ENCODE peak calls at places on chromosomes 2 and 18, in four cellular contexts. T, X, Z and F are unnamed samples.

GRCh38 chr2:96315400-96316071 is 9.6 kb upstream of the ITPRIPL1 start:
- DNase-seq in X (peak; percentile 28), T (no peak), Z (no peak), F (no peak)

GRCh38 chr18:2390158-2390557 is 181.1 kb downstream of the METTL4 start:
- DNase-seq in T (no peak), X (no peak), Z (no peak), F (no peak)

GRCh38 chr18:26553943-26554342 is 5.6 kb upstream of the KCTD1 start:
- DNase-seq in Z (no peak), T (no peak), X (no peak), F (no peak)

GRCh38 chr18:13461936-13462335 is 243.4 kb downstream of the LDLRAD4 start:
- DNase-seq in X (no peak), Z (no peak), T (no peak), F (no peak)

GRCh38 chr2:55357907-55358306 is 61.7 kb downstream of the CCDC88A start:
- DNase-seq in T (no peak), Z (peak; percentile 38), X (no peak), F (no peak)

GRCh38 chr2:207833265-207833751 is 63.6 kb upstream of the FZD5 start:
- DNase-seq in X (peak; percentile 48), T (no peak), Z (no peak), F (no peak)

GRCh38 chr18:13370995-13371625 is 152.6 kb downstream of the LDLRAD4 start:
- DNase-seq in Z (no peak), X (no peak), T (no peak), F (no peak)

GRCh38 chr18:2897448-2898052 is 50.7 kb downstream of the EMILIN2 start:
- DNase-seq in T (no peak), Z (no peak), X (no peak), F (no peak)

GRCh38 chr2:27071990-27072830 is 756 bp upstream of the OST4 start:
- DNase-seq in X (no peak), Z (no peak), T (peak; percentile 57), F (no peak)

GRCh38 chr2:77977486-77978063 is 455.4 kb upstream of the LRRTM4 start:
- DNase-seq in X (no peak), Z (no peak), T (no peak), F (no peak)

GRCh38 chr2:223047260-223047761 is 4.7 kb upstream of the KCNE4 start:
- DNase-seq in T (no peak), X (no peak), Z (peak; percentile 97), F (no peak)

GRCh38 chr2:30235859-30236535 is 4.7 kb downstream of the LBH start:
- DNase-seq in X (no peak), T (no peak), Z (no peak), F (no peak)

GRCh38 chr2:181892795-181893435 is 1.4 kb downstream of the ITPRID2 start:
- DNase-seq in Z (peak; percentile 28), X (peak; percentile 67), T (no peak), F (no peak)

GRCh38 chr2:150587547-150588209 is 100.2 kb upstream of the RND3 start:
- DNase-seq in X (no peak), T (no peak), Z (no peak), F (no peak)

GRCh38 chr18:36828630-36829361 is at the start of the genes KIAA1328 and TPGS2:
- DNase-seq in T (peak; percentile 83), X (peak; percentile 65), Z (no peak), F (peak; percentile 72)

GRCh38 chr2:58156780-58157179 is 84.3 kb downstream of the FANCL start:
- DNase-seq in X (peak; percentile 43), T (no peak), Z (peak; percentile 44), F (no peak)

GRCh38 chr2:46164581-46165301 is 132.5 kb upstream of the EPAS1 start:
- DNase-seq in T (no peak), X (peak; percentile 99), Z (peak; percentile 89), F (no peak)

GRCh38 chr2:144553379-144553778 is 33.5 kb upstream of the ZEB2 start:
- DNase-seq in X (peak; percentile 92), T (no peak), Z (peak; percentile 91), F (no peak)

GRCh38 chr18:26685438-26686173 is 137.3 kb upstream of the KCTD1 start:
- DNase-seq in T (peak; percentile 15), X (no peak), Z (no peak), F (peak; percentile 43)

GRCh38 chr2:217090024-217090473 is 230.2 kb upstream of the TNP1 start:
- DNase-seq in Z (no peak), X (no peak), T (no peak), F (no peak)

GRCh38 chr2:95274291-95275150 is at the start of gene PROM2:
- DNase-seq in Z (no peak), T (peak; percentile 76), X (peak; percentile 90), F (no peak)

GRCh38 chr18:80249217-80250093 is 2.1 kb upstream of the PARD6G start:
- DNase-seq in T (no peak), X (peak; percentile 67), Z (no peak), F (no peak)

GRCh38 chr18:31581498-31582197 is 10.0 kb upstream of the TTR start:
- DNase-seq in Z (no peak), T (no peak), X (peak; percentile 7), F (no peak)

GRCh38 chr2:158753561-158754302 is 41.4 kb upstream of the DAPL1 start:
- DNase-seq in X (peak; percentile 73), T (peak; percentile 22), Z (peak; percentile 12), F (peak; percentile 45)

GRCh38 chr2:5727242-5727641 is 35.1 kb downstream of the SOX11 start:
- DNase-seq in Z (no peak), T (no peak), X (no peak), F (no peak)

GRCh38 chr2:173568054-173568453 is 213.4 kb downstream of the CDCA7 start:
- DNase-seq in Z (no peak), T (peak; percentile 70), X (peak; percentile 56), F (peak; percentile 26)

GRCh38 chr2:44771510-44771909 is 170.0 kb upstream of the SIX3 start:
- DNase-seq in Z (no peak), X (no peak), T (no peak), F (no peak)

GRCh38 chr2:44772131-44772530 is 169.4 kb upstream of the SIX3 start:
- DNase-seq in Z (no peak), X (no peak), T (no peak), F (no peak)

GRCh38 chr2:44769349-44770005 is 172.0 kb upstream of the SIX3 start:
- DNase-seq in X (no peak), T (no peak), Z (no peak), F (no peak)

GRCh38 chr2:44768438-44769236 is 172.9 kb upstream of the SIX3 start:
- DNase-seq in T (peak; percentile 46), X (no peak), Z (no peak), F (no peak)

DNA sequence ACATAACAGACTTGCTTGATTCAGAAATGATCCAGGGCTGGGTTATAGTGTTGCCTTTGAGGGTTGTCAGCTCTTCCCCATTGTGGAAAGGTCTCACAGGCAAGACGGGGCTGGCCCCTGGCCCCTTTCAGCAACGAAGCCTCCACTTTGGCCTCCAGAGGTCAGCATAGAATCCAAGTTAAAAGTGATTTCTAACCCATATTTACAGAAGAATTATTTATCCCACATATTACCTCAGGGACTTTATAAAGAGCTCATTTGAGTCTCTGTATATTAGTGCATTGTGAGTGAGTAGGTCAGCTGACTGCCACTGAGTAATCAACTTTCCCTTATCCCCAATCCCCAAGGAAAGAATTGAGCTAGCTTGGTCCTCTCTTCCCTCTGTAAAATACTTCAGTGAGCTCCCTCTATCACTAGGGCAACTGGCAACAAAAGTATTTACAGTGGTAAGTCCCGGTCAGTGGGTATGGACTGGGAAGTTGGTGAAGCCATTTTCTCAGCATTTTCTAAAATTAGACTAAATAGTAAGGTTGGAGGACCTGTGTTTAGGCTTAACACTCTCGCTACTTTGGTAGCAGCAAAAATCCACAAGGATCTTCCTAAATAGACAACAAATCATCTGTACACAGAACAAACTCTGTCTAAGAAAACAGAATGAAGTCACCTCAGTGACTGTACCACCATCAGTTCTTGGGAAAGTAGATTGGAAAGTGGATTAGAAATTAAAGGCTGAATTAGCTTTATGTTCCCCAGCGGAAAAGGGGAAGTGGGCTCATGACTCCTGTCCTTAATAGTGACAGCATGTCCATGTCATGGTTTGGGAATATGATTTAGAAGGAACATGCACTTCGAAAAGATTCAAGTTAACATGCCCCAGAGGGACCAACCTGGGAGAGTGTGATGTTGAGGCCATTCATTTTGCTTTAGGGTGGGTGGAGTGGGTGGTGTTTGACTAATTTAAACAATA is 171.0 kb upstream of the SIX3 start:
- DNase-seq in X (peak; percentile 20), T (peak; percentile 38), Z (no peak), F (no peak)
- TF ChIP-seq CTCF in X (peak; percentile 41), T (no peak), Z (no peak), F (no peak)

DNA sequence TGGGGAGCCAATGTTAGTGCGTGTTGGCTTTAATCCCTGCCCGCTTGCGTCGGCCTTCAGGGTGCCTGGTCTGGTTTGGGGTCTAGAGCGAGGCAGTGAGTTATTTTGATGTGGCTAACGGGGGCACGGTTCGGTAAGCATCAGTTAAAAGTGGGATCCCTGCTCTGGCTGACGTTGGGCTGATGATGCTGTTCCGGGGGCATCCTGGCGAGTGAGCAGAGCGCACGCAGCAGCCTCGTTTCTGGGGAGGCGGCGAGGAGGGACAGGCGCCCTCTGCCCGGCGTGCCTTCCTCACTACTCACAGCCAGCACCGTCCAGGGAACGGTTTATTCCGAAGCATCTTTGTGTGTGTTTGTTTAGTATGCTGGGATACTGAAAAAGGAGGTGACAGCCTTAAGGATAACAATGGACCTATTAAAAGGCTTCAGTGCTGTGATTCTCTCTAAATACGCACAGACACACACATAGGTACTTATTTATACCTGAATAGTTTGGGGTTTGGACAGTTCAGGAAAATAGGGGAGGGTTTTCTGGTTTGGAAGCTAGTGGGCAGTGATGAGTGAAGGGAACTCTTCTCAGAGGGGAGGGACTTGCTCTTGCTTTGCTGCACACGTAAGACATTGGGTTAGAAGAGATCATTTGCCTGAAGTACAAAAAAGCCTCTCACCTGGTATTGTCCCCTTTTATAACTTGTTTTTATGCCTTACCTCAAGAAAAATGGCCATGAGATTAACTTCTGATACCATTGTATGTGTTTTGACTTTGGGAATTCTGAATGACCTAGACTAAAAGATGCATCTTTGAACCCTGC is 2.1 kb downstream of the CRIM1 start:
- DNase-seq in X (peak; percentile 78), Z (no peak), T (peak; percentile 55), F (peak; percentile 23)
- TF ChIP-seq CTCF in X (peak; percentile 52), Z (peak; percentile 36), T (no peak), F (peak; percentile 54)

GRCh38 chr18:45441110-45441842 is 174.0 kb upstream of the SLC14A2 start:
- DNase-seq in Z (no peak), T (no peak), X (peak; percentile 46), F (no peak)
- TF ChIP-seq CTCF in Z (peak; percentile 14), T (no peak), X (peak; percentile 59), F (peak; percentile 55)

DNA sequence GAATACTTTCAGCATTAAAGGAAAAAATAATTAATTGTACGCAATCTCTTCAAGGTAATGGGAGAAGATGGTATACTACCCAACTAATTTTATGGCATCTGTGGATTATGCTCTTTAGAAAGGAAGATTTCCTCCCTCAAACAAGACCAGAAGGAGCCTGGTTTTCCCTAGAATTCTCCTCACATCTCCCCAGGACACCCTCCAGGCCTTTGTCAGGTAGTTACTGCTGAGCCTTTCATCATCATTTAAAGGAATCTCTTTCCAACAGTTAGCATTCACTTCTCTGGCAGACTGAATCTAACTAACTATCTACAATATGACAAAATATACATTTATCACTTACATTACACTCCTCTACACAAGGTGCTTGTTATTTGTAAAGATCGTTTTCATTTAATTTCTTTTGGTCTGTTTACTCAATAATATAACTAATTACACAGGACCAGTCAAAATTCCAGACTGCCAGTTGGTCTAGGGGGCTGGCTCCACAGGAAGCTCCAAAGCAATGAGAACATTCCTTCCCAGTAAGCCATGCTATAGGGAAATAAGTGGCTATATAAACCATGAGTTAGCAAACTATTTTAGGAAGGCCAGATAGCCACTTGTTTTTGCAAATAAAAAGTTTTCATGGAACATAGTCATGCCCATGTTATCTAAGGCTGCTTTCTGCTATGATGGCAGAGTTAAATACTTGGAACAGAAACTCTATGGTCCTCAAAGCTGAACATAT is 19.1 kb downstream of the ZNF24 start:
- DNase-seq in T (no peak), Z (peak; percentile 59), X (no peak), F (no peak)
- TF ChIP-seq CTCF in T (no peak), Z (no peak), X (no peak), F (no peak)